ENCODE peak calls at places on chromosomes 12 and 14, in seven cellular contexts. B is astrocyte of the spinal cord; A is Panc1; R is HepG2; N is dorsolateral prefrontal cortex; X is activated CD8-positive, alpha-beta T cell treated with anti-CD3 and anti-CD28 coated beads for 36 hours; Q is HFF-Myc. U is an unnamed sample.

GRCh38 chr12:107610030-107610859 is 75.4 kb upstream of the PWP1 start:
- DNase-seq in Q (no peak), X (peak), B (peak), A (no peak), N (peak), R (peak), U (peak)

GRCh38 chr12:94429633-94430032 is 30.0 kb downstream of the CEP83 start:
- DNase-seq in R (peak), X (peak), B (no peak), A (no peak), Q (no peak), N (no peak), U (no peak)

GRCh38 chr12:104132351-104132956 is 5.6 kb downstream of the NFYB start:
- DNase-seq in B (no peak), X (no peak), N (no peak), Q (no peak), R (no peak), A (no peak), U (no peak)

GRCh38 chr12:109291531-109292341 is 17.3 kb downstream of the FOXN4 start:
- DNase-seq in N (peak), Q (peak), A (no peak), B (peak), X (peak), R (no peak), U (peak)

GRCh38 chr14:49861581-49861922 is 9.0 kb upstream of the NEMF start:
- DNase-seq in Q (peak), B (peak), X (peak), A (no peak), N (peak), R (no peak), U (peak)

GRCh38 chr12:19546027-19546426 is 106.7 kb downstream of the AEBP2 start:
- DNase-seq in A (no peak), B (no peak), R (no peak), N (no peak), X (no peak), Q (no peak), U (no peak)

GRCh38 chr12:6215932-6216494 is 15.8 kb downstream of the CD9 start:
- DNase-seq in B (peak), Q (peak), A (peak), X (no peak), N (peak), R (no peak), U (peak)

GRCh38 chr12:2338381-2338780 is 285.6 kb downstream of the CACNA1C start:
- DNase-seq in B (no peak), N (no peak), Q (no peak), A (no peak), X (no peak), R (no peak), U (no peak)

GRCh38 chr12:100826323-100826722 is 31.7 kb downstream of the ANO4 start:
- DNase-seq in X (peak), A (no peak), Q (peak), R (peak), B (peak), N (peak), U (no peak)

GRCh38 chr14:94844593-94844992 is 74.7 kb upstream of the GSC start:
- DNase-seq in N (no peak), A (no peak), Q (no peak), X (no peak), R (no peak), B (no peak), U (no peak)

GRCh38 chr12:12896261-12896660 is 4.9 kb downstream of the GPRC5A start:
- DNase-seq in N (no peak), Q (no peak), R (no peak), X (no peak), B (peak), A (no peak), U (no peak)

GRCh38 chr14:75711796-75712211 is 50.8 kb downstream of the TTLL5 start:
- DNase-seq in N (peak), A (peak), R (peak), B (peak), Q (no peak), X (peak), U (peak)

GRCh38 chr12:94942663-94943062 is 60.8 kb downstream of the NDUFA12 start:
- DNase-seq in X (peak), B (no peak), A (no peak), R (no peak), N (no peak), Q (no peak), U (no peak)

GRCh38 chr12:130428116-130428515 is 90.4 kb downstream of the PIWIL1 start:
- DNase-seq in A (no peak), R (no peak), B (no peak), X (no peak), N (no peak), Q (no peak), U (no peak)

GRCh38 chr14:67566908-67567307 is 33.2 kb downstream of the PIGH start:
- DNase-seq in N (no peak), B (no peak), R (no peak), X (no peak), Q (no peak), A (no peak), U (no peak)

GRCh38 chr14:98834119-98834518 is 437.9 kb downstream of the BCL11B start:
- DNase-seq in A (no peak), R (no peak), B (no peak), N (no peak), X (no peak), Q (no peak), U (no peak)

GRCh38 chr12:54428050-54429013 is 9.3 kb upstream of the ITGA5 start:
- DNase-seq in A (no peak), R (no peak), N (no peak), B (peak), X (no peak), Q (no peak), U (no peak)

GRCh38 chr14:52059614-52060013 is 9.2 kb downstream of the NID2 start:
- DNase-seq in A (no peak), Q (no peak), R (no peak), N (no peak), B (peak), X (no peak), U (no peak)

GRCh38 chr12:77725611-77726010 is 105.1 kb upstream of the NAV3 start:
- DNase-seq in B (peak), Q (peak), N (no peak), X (no peak), R (no peak), A (no peak), U (no peak)

GRCh38 chr12:77723308-77723707 is 107.4 kb upstream of the NAV3 start:
- DNase-seq in R (no peak), Q (no peak), A (no peak), X (no peak), B (no peak), N (no peak), U (no peak)

GRCh38 chr12:77724367-77724957 is 106.2 kb upstream of the NAV3 start:
- DNase-seq in B (peak), R (peak), X (no peak), N (no peak), Q (no peak), A (peak), U (no peak)

GRCh38 chr12:77720258-77720657 is 110.4 kb upstream of the NAV3 start:
- DNase-seq in R (no peak), A (no peak), B (no peak), N (no peak), Q (no peak), X (no peak), U (no peak)
- TF ChIP-seq CTCF in R (no peak), A (peak), B (no peak), N (no peak), Q (peak), X (no peak), U (peak)

GRCh38 chr14:35174342-35174741 is 52.0 kb downstream of the PRORP start:
- DNase-seq in B (no peak), X (no peak), Q (no peak), A (no peak), N (no peak), R (no peak), U (no peak)

GRCh38 chr14:35180179-35180578 is 57.8 kb downstream of the PRORP start:
- DNase-seq in N (no peak), X (no peak), A (no peak), R (no peak), Q (no peak), B (no peak), U (no peak)
- TF ChIP-seq CTCF in N (no peak), X (no peak), A (no peak), R (no peak), Q (no peak), B (no peak), U (no peak)

DNA sequence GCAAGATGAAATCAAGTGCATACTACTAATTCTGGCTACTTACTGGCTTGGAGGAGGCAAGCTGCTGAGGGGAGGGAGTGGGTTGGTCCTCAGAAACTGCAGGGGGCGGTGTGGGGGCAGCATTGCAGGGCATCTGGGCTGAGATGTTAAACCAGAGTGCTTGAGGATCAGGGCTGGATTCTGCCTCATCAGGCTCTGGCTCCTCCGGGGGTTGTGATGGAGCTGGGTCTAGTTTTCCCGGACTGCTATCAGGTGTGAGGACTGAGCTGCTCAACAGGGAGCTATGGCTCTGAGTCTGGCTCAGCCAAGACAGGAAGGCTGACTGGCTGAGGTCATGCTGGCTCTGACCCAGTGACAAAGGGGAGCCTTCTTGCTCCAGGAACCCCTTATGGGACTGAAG is 28.6 kb downstream of the BAZ2A start:
- DNase-seq in B (no peak), X (peak), R (no peak), A (no peak), N (no peak), Q (no peak), U (no peak)
- TF ChIP-seq CTCF in B (peak), X (no peak), R (peak), A (no peak), N (no peak), Q (peak), U (no peak)

GRCh38 chr14:105151838-105152793 is 16.5 kb downstream of the JAG2 start:
- DNase-seq in X (no peak), N (no peak), A (no peak), R (no peak), Q (no peak), B (no peak), U (no peak)
- TF ChIP-seq CTCF in X (no peak), N (no peak), A (no peak), R (no peak), Q (no peak), B (no peak), U (no peak)

GRCh38 chr14:69260979-69261605 is 1.1 kb downstream of the GALNT16 start:
- DNase-seq in Q (no peak), B (no peak), N (peak), X (peak), R (no peak), A (no peak), U (no peak)
- TF ChIP-seq CTCF in Q (peak), B (peak), N (peak), X (peak), R (peak), A (peak), U (peak)

GRCh38 chr14:104680806-104681688 is 8.4 kb upstream of the INF2 start:
- DNase-seq in A (no peak), X (no peak), Q (no peak), B (peak), R (peak), N (peak), U (no peak)
- TF ChIP-seq CTCF in A (no peak), X (no peak), Q (peak), B (peak), R (peak), N (peak), U (peak)

DNA sequence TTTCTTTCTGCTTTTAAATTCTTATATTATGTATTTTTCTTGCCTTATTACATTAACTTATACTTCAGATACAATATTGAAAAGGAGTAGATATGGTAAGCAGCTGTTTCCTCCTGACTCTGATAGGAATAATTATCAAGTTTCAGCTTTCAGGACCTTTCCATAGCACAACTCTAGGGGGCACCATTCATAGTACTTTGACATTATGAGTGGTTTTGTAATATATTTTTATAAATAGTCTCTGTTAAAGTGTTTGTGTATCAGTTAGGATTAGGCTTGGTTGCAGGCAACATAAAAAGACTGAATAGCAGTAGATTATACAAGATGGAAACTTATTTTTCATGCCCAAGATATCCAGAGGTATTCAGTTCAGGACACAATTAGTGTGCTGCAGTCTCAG is 27.9 kb upstream of the PARP11 start:
- DNase-seq in N (no peak), A (no peak), R (no peak), X (no peak), B (no peak), Q (no peak), U (no peak)
- TF ChIP-seq CTCF in N (no peak), A (no peak), R (no peak), X (peak), B (no peak), Q (no peak), U (no peak)

GRCh38 chr14:70663707-70664179 is 22.0 kb downstream of the TTC9 start:
- DNase-seq in X (no peak), A (no peak), B (no peak), Q (no peak), R (no peak), N (no peak), U (no peak)
- TF ChIP-seq CTCF in X (no peak), A (no peak), B (no peak), Q (no peak), R (no peak), N (no peak), U (no peak)

DNA sequence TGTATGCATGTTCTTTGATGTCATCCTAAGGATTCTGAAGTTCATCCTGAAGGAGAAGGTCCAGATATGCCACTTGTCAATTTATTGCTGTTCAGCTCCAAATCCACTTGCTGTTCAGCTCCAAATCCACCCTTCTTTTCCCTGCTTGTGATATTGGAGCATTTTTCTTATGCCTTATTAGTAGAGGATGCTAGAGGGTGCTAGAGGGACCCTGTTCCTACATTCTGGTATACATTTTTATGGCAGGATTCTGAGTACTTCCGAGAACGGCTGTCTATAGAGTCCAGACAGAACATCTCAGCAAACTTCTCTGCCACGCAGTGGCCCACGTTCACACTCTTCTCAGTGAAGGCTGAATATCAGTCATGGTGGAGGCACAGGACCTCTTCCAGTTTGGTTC is 406.7 kb downstream of the NOVA1 start:
- DNase-seq in X (no peak), N (no peak), Q (no peak), A (no peak), R (no peak), B (peak), U (no peak)
- TF ChIP-seq CTCF in X (no peak), N (no peak), Q (no peak), A (no peak), R (no peak), B (peak), U (no peak)